ENCODE peak calls at places on chromosomes 7 and 10, in six cellular contexts. K is dermis blood vessel endothelial cell; Y is type B pancreatic cell; X is stimulated activated CD4-positive, alpha-beta T cell treated with anti-CD3 and anti-CD28 coated beads, Interleukin-12 subunit alpha, Interleukin-12 subunit beta, amount 100 ng/mL, for 24 hours; T is DMS53; Z is COR-L47. E is an unnamed sample.

GRCh38 chr7:22413211-22413610 is 56.3 kb upstream of the RAPGEF5 start:
- DNase-seq in K (no peak), Y (no peak), X (no peak), T (no peak), Z (no peak), E (no peak)

GRCh38 chr10:92124524-92125168 is 166.2 kb downstream of the CPEB3 start:
- DNase-seq in K (peak; percentile 95), Y (no peak), X (no peak), T (peak; percentile 16), Z (no peak), E (no peak)

GRCh38 chr10:11934262-11934661 is 108.3 kb downstream of the UPF2 start:
- DNase-seq in K (no peak), Y (no peak), X (no peak), T (no peak), Z (no peak), E (no peak)

GRCh38 chr7:156060925-156061324 is 248.7 kb upstream of the SHH start:
- DNase-seq in K (no peak), Y (no peak), X (no peak), T (no peak), Z (no peak), E (no peak)

GRCh38 chr7:130996205-130996840 is 262.3 kb upstream of the KLF14 start:
- DNase-seq in K (no peak), Y (no peak), X (no peak), T (peak; percentile 37), Z (no peak), E (no peak)

GRCh38 chr10:57420881-57421280 is 846.8 kb downstream of the IPMK start:
- DNase-seq in K (no peak), Y (no peak), X (no peak), T (no peak), Z (no peak), E (no peak)

GRCh38 chr10:5943536-5943935 is 33.8 kb downstream of the IL15RA start:
- DNase-seq in K (peak; percentile 58), Y (no peak), X (no peak), T (peak; percentile 72), Z (no peak), E (no peak)

GRCh38 chr10:34526758-34527730 is 288.1 kb downstream of the PARD3 start:
- DNase-seq in K (peak; percentile 88), Y (no peak), X (no peak), T (peak; percentile 47), Z (no peak), E (no peak)

GRCh38 chr10:1567742-1568495 is 169.4 kb downstream of the ADARB2 start:
- DNase-seq in K (no peak), Y (no peak), X (no peak), T (no peak), Z (no peak), E (no peak)

GRCh38 chr10:85641479-85641967 is 725.1 kb downstream of the GRID1 start:
- DNase-seq in K (peak; percentile 6), Y (no peak), X (no peak), T (peak; percentile 52), Z (no peak), E (no peak)

GRCh38 chr7:63073286-63073685 is 925.4 kb upstream of the ZNF722 start:
- DNase-seq in K (no peak), Y (no peak), X (no peak), T (no peak), Z (no peak), E (peak; percentile 81)

GRCh38 chr10:97666992-97667391 is 20.0 kb downstream of the AVPI1 start:
- DNase-seq in K (no peak), Y (no peak), X (no peak), T (no peak), Z (no peak), E (no peak)